ENCODE peak calls at places on chromosome 4, in five cellular contexts. L is IMR-90, C is uterus, S is body of pancreas, O is ovary. E is an unnamed sample.

GRCh38 chr4:97106161-97106560 is 1037.1 kb downstream of the STPG2 start:
- DNase-seq in L (no peak), C (no peak), S (no peak), O (no peak), E (no peak)

GRCh38 chr4:24686866-24687672 is 102.7 kb upstream of the DHX15 start:
- DNase-seq in L (no peak), C (no peak), S (peak), O (no peak), E (no peak)

GRCh38 chr4:32985256-32985655 is 2265.1 kb downstream of the PCDH7 start:
- DNase-seq in L (no peak), C (no peak), S (no peak), O (no peak), E (no peak)

GRCh38 chr4:25756503-25756902 is 100.9 kb downstream of the SLC34A2 start:
- DNase-seq in L (peak), C (no peak), S (no peak), O (no peak), E (no peak)

GRCh38 chr4:155809835-155810234 is 51.0 kb downstream of the GUCY1B1 start:
- DNase-seq in L (peak), C (no peak), S (no peak), O (no peak), E (no peak)

GRCh38 chr4:99264927-99265326 is 25.9 kb downstream of the ADH1A start:
- DNase-seq in L (no peak), C (no peak), S (no peak), O (no peak), E (no peak)

GRCh38 chr4:2836391-2836859 is 7.2 kb upstream of the ADD1 start:
- DNase-seq in L (no peak), C (peak), S (no peak), O (peak), E (no peak)

GRCh38 chr4:4880492-4880891 is 21.0 kb downstream of the MSX1 start:
- DNase-seq in L (no peak), C (no peak), S (no peak), O (no peak), E (no peak)

GRCh38 chr4:176266026-176266425 is 3.0 kb downstream of the ASB5 start:
- DNase-seq in L (no peak), C (no peak), S (no peak), O (no peak), E (no peak)

GRCh38 chr4:137660211-137660610 is 127.9 kb upstream of the PCDH18 start:
- DNase-seq in L (peak), C (no peak), S (no peak), O (no peak), E (no peak)

GRCh38 chr4:169100656-169101055 is 90.6 kb upstream of the CBR4 start:
- DNase-seq in L (no peak), C (no peak), S (no peak), O (no peak), E (no peak)

GRCh38 chr4:55004831-55005230 is 120.6 kb downstream of the KDR start:
- DNase-seq in L (no peak), C (peak), S (no peak), O (no peak), E (no peak)

GRCh38 chr4:146098397-146098796 is 77.1 kb upstream of the LSM6 start:
- DNase-seq in L (no peak), C (no peak), S (no peak), O (no peak), E (no peak)

GRCh38 chr4:54015421-54016065 is 48.9 kb downstream of the CHIC2 start:
- DNase-seq in L (no peak), C (no peak), S (no peak), O (no peak), E (no peak)

GRCh38 chr4:80948161-80948560 is 82.3 kb upstream of the BMP3 start:
- DNase-seq in L (no peak), C (no peak), S (no peak), O (no peak), E (no peak)

GRCh38 chr4:126604273-126604867 is 1028.4 kb upstream of the INTU start:
- DNase-seq in L (peak), C (no peak), S (no peak), O (no peak), E (no peak)

GRCh38 chr4:119627267-119628190 is 1.1 kb downstream of the PDE5A start:
- DNase-seq in L (peak), C (peak), S (peak), O (peak), E (peak)

GRCh38 chr4:22237846-22238513 is 277.9 kb downstream of the ADGRA3 start:
- DNase-seq in L (no peak), C (no peak), S (peak), O (no peak), E (no peak)

GRCh38 chr4:65893311-65893710 is 223.0 kb upstream of the EPHA5 start:
- DNase-seq in L (no peak), C (no peak), S (no peak), O (no peak), E (no peak)

GRCh38 chr4:174437324-174437723 is 85.0 kb downstream of the HPGD start:
- DNase-seq in L (peak), C (no peak), S (no peak), O (no peak), E (no peak)

GRCh38 chr4:66252291-66252690 is 582.0 kb upstream of the EPHA5 start:
- DNase-seq in L (no peak), C (no peak), S (no peak), O (no peak), E (no peak)

GRCh38 chr4:153488006-153488718 is 22.0 kb downstream of the TMEM131L start:
- DNase-seq in L (peak), C (no peak), S (no peak), O (no peak), E (no peak)

GRCh38 chr4:94711635-94712034 is 46.1 kb upstream of the BMPR1B start:
- DNase-seq in L (no peak), C (no peak), S (no peak), O (no peak), E (no peak)

GRCh38 chr4:95590615-95591014 is 41.8 kb upstream of the UNC5C start:
- DNase-seq in L (no peak), C (no peak), S (no peak), O (no peak), E (no peak)

GRCh38 chr4:150126880-150127236 is 48.6 kb downstream of the DCLK2 start:
- DNase-seq in L (peak), C (no peak), S (no peak), O (no peak), E (no peak)

GRCh38 chr4:24659241-24659961 is 75.0 kb upstream of the DHX15 start:
- DNase-seq in L (no peak), C (no peak), S (no peak), O (no peak), E (no peak)

GRCh38 chr4:188976644-188977115 is 837.4 kb downstream of the TRIML1 start:
- DNase-seq in L (peak), C (no peak), S (no peak), O (no peak), E (no peak)

GRCh38 chr4:55373461-55373860 is 22.3 kb upstream of the TMEM165 start:
- DNase-seq in L (no peak), C (no peak), S (no peak), O (no peak), E (no peak)

GRCh38 chr4:52659016-52659721 is at the start of gene USP46:
- DNase-seq in L (peak), C (peak), S (peak), O (peak), E (peak)
- TF ChIP-seq POLR2A in L (no peak), C (no peak), S (peak), O (peak), E (peak)

GRCh38 chr4:122775987-122776836 is 43.7 kb downstream of the BBS12 start:
- DNase-seq in L (no peak), C (no peak), S (no peak), O (no peak), E (no peak)
- TF ChIP-seq POLR2A in L (no peak), C (no peak), S (no peak), O (no peak), E (no peak)

GRCh38 chr4:57084360-57084759 is 25.8 kb downstream of the IGFBP7 start:
- DNase-seq in L (no peak), C (no peak), S (no peak), O (no peak), E (no peak)

GRCh38 chr4:57085278-57085677 is 24.9 kb downstream of the IGFBP7 start:
- DNase-seq in L (no peak), C (no peak), S (no peak), O (no peak), E (no peak)

GRCh38 chr4:57089549-57089948 is 20.6 kb downstream of the IGFBP7 start:
- DNase-seq in L (no peak), C (no peak), S (no peak), O (no peak), E (no peak)

GRCh38 chr4:57083107-57083506 is 27.1 kb downstream of the IGFBP7 start:
- DNase-seq in L (peak), C (no peak), S (no peak), O (no peak), E (no peak)

DNA sequence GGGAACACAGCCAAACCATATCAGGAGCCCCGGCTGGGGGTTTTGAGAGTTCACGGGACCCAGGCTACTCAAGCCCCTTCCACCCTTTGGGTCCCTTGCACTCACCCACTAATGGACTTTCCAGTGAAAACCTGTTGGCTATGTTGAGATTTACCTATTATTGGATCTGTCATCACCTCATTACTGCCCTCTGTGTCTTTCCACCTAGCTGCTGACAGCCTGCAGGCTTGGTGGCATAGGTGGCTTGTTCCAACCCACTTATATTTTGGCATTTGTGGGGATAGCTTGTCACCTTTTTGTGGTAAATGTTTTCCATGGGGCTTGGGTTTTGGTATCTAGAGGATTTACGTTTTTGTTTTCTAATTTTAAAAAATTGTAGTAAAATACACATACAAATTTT is 23.9 kb downstream of the IGFBP7 start:
- DNase-seq in L (no peak), C (no peak), S (no peak), O (no peak), E (no peak)
- TF ChIP-seq POLR2A in L (peak), C (no peak), S (no peak), O (no peak), E (no peak)

GRCh38 chr4:139015269-139015947 is at the start of gene NOCT:
- DNase-seq in L (peak), C (peak), S (peak), O (peak), E (peak)
- TF ChIP-seq POLR2A in L (peak), C (peak), S (peak), O (no peak), E (peak)

GRCh38 chr4:6424425-6424824 is 48.0 kb downstream of the PPP2R2C start:
- DNase-seq in L (no peak), C (no peak), S (no peak), O (no peak), E (no peak)
- TF ChIP-seq POLR2A in L (no peak), C (no peak), S (no peak), O (no peak), E (no peak)

DNA sequence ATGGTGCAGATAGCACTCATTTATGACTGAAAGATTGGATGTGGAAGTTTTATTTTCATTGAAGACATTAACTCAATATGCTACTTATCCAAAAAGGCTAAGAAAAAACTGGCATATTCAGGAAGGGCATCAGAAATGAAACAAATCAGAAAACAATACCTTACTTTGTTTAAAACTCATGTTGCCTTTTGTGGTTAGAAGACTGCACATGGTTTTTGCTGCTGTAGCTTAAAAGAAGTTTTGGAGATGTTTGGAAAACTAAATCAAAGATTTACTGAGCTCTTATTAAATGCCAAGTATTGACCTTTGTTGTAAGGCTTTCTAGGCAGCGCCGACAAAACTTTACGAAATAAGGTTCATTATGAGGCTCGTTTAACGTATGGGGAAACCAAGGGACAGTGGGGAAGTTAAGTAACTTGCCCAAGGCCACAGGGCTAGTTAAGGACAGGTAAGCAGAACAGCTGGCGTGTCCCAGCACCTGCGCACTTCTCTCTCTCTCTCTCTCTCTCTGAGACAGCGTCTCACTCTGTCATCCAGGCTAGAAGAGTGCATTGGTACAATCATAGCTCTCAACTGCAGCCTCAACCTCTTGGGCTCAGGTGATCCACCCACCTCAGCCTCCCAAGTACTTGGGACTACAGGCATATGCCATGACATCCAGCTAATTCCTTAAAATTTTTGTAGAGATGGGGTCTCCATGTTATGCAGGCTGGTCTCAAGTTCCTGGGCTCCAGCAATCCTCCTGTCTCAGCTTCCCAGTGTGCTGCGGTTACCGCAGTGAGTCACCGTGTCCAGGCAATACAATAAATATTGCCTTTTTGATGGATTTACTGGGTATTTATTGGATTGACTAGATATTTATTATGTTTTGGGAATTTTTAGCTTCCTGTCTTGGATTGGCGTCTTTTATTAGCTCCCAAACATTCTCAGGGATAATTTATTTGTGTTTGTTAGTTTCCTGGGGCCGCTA is 16.1 kb downstream of the LRP2BP start:
- DNase-seq in L (no peak), C (no peak), S (peak), O (no peak), E (no peak)
- TF ChIP-seq POLR2A in L (no peak), C (no peak), S (no peak), O (no peak), E (no peak)

GRCh38 chr4:88106205-88106604 is 52.2 kb downstream of the ABCG2 start:
- DNase-seq in L (peak), C (no peak), S (no peak), O (no peak), E (no peak)
- TF ChIP-seq POLR2A in L (no peak), C (no peak), S (no peak), O (no peak), E (no peak)

DNA sequence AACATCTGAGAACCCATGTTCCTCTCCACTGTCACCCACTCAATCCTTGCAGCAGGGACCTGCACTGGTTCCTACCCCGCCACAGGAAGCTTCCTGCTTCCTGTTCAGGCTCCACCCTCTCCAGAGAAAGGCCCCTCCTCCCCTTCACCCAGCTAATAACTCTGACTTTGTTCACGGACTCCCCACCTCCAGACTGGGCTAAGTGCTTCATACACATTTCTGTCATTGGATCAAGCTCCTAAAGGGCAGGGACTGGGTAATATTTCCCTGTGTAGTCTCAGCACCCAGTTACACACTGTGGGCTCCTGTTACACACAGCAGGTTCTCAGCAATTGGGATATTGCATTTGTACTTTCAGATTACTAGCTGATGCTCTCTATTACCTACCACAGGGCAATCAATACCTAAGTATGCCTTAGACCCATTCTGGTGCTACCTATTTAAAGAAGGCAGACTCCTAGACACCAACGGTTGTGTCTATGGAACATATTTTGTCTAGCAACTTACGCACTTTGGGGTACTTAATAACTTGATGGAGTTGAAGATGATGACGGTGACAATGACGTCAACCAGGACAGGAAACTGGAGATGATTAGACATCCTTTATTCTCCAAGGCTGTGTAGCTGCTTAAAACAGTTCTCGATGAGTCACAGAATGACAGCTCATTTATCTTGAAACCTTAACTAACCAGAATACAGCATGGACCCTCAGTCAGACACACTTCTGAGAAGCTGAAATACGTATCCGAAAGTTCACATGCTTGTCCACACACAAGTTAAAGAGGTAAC is 58.1 kb downstream of the MAML3 start:
- DNase-seq in L (peak), C (no peak), S (no peak), O (no peak), E (no peak)
- TF ChIP-seq POLR2A in L (peak), C (no peak), S (no peak), O (no peak), E (no peak)

GRCh38 chr4:48017108-48017527 is 546 bp downstream of the NIPAL1 start:
- DNase-seq in L (peak), C (peak), S (peak), O (peak), E (peak)

GRCh38 chr4:48015678-48016077 is 803 bp downstream of the CNGA1 start:
- DNase-seq in L (no peak), C (no peak), S (no peak), O (no peak), E (no peak)

GRCh38 chr4:48018112-48018511 is 1.5 kb downstream of the NIPAL1 start:
- DNase-seq in L (no peak), C (no peak), S (no peak), O (no peak), E (no peak)

GRCh38 chr4:48015216-48015615 is 1.3 kb downstream of the CNGA1 start:
- DNase-seq in L (no peak), C (no peak), S (no peak), O (no peak), E (no peak)

DNA sequence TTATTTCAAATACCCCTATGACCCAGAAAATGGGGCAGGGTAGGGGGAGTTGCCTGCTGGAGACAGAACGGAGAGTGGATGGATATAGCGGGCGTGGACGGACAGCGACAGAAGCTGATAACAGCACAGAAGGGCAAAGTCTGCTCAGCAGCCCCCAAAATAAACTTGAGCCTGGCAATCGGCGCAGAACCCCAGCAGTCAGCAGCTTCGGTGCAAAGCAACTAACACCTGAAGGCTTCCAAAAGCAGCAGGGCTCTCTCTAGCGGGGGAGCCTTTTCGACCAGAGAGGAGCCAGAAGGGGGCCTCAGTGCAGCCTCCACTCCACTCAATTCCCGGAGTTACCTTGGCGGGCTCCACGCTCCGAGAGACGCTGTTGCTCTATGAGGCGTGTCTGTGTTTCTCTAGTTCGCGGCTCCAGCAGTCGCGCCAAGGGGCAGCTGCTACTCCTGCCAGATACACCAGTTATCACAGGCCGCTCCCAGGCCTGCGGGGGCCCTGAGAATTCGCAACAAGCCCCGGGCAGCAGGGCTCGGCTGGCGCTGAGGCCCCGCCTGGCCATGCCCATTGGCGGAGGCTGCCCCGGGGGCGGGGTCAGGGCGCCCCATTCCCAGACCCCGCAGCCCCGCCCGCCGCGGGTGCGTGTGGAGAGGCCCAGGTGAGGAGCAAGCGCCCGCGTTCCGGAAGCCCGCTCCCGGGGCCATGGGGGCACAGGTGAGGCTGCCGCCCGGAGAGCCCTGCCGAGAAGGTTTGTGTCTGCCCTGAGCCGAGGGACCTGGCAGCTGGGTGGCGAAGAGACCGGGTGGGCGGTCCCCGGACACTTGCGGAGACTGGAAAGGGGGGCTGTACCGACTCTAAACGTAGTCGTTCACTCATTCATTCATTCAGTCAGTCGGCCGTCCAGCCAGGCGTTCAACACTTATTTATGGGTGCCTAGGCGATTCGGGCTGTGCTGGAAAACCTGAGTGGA is at the start of the genes CNGA1 and NIPAL1:
- DNase-seq in L (peak), C (peak), S (peak), O (peak), E (peak)
- TF ChIP-seq POLR2A in L (no peak), C (no peak), S (peak), O (no peak), E (no peak)

E was measured in H54.